ENCODE peak calls at places on chromosomes 5 and 9, in five cellular contexts. W, S, K, Y and M are unnamed samples.

GRCh38 chr5:100311811-100312210 is 223.4 kb upstream of the FAM174A start:
- DNase-seq in W (no peak), S (no peak), K (no peak), Y (no peak), M (peak)

GRCh38 chr5:10275460-10275859 is 25.4 kb downstream of the CCT5 start:
- DNase-seq in W (no peak), S (no peak), K (no peak), Y (no peak), M (no peak)

GRCh38 chr5:157072508-157072907 is 13.6 kb upstream of the HAVCR1 start:
- DNase-seq in W (no peak), S (no peak), K (no peak), Y (no peak), M (no peak)

GRCh38 chr9:92468206-92468605 is 14.1 kb downstream of the ASPN start:
- DNase-seq in W (no peak), S (no peak), K (no peak), Y (no peak), M (peak)

GRCh38 chr5:142641681-142642080 is 44.2 kb downstream of the FGF1 start:
- DNase-seq in W (no peak), S (no peak), K (no peak), Y (no peak), M (no peak)

GRCh38 chr9:98455256-98455956 is 200.0 kb upstream of the TBC1D2 start:
- DNase-seq in W (no peak), S (no peak), K (no peak), Y (no peak), M (no peak)

GRCh38 chr5:11700376-11700775 is 203.9 kb downstream of the CTNND2 start:
- DNase-seq in W (no peak), S (no peak), K (no peak), Y (no peak), M (no peak)

GRCh38 chr5:44387911-44388310 is 1.3 kb downstream of the FGF10 start:
- DNase-seq in W (no peak), S (no peak), K (no peak), Y (no peak), M (no peak)

GRCh38 chr9:19404278-19405075 is 4.3 kb upstream of the ACER2 start:
- DNase-seq in W (no peak), S (no peak), K (no peak), Y (no peak), M (no peak)

GRCh38 chr5:134138416-134139376 is 24.2 kb downstream of the TCF7 start:
- DNase-seq in W (no peak), S (no peak), K (no peak), Y (no peak), M (no peak)

GRCh38 chr9:20744046-20744630 is 60.1 kb downstream of the FOCAD start:
- DNase-seq in W (no peak), S (no peak), K (no peak), Y (no peak), M (no peak)

GRCh38 chr9:35814841-35815543 is at the start of gene HINT2:
- DNase-seq in W (peak), S (peak), K (peak), Y (peak), M (peak)

GRCh38 chr5:65481171-65481575 is 547 bp downstream of the ADAMTS6 start:
- DNase-seq in W (no peak), S (peak), K (no peak), Y (no peak), M (peak)

GRCh38 chr9:71286146-71286545 is 164.7 kb upstream of the TRPM3 start:
- DNase-seq in W (no peak), S (no peak), K (no peak), Y (no peak), M (no peak)

GRCh38 chr9:17744786-17745185 is 165.9 kb downstream of the SH3GL2 start:
- DNase-seq in W (no peak), S (peak), K (no peak), Y (no peak), M (peak)

GRCh38 chr5:103918668-103919367 is 356.2 kb upstream of the NUDT12 start:
- DNase-seq in W (no peak), S (peak), K (no peak), Y (no peak), M (no peak)

GRCh38 chr9:106421772-106422171 is 441.2 kb upstream of the ZNF462 start:
- DNase-seq in W (no peak), S (no peak), K (no peak), Y (no peak), M (no peak)

GRCh38 chr9:128540630-128541355 is 11.6 kb upstream of the SPTAN1 start:
- DNase-seq in W (no peak), S (peak), K (no peak), Y (no peak), M (no peak)

GRCh38 chr9:111866976-111867375 is 29.6 kb upstream of the UGCG start:
- DNase-seq in W (no peak), S (peak), K (no peak), Y (no peak), M (peak)

GRCh38 chr5:161548472-161549094 is 2.1 kb upstream of the GABRB2 start:
- DNase-seq in W (no peak), S (no peak), K (no peak), Y (no peak), M (no peak)

GRCh38 chr5:76074487-76074886 is 8.7 kb upstream of the SV2C start:
- DNase-seq in W (no peak), S (no peak), K (no peak), Y (no peak), M (peak)

GRCh38 chr5:172647341-172648007 is 6.4 kb downstream of the NEURL1B start:
- DNase-seq in W (no peak), S (no peak), K (peak), Y (no peak), M (no peak)

GRCh38 chr9:7894231-7894630 is 94.7 kb upstream of the DMAC1 start:
- DNase-seq in W (no peak), S (no peak), K (no peak), Y (no peak), M (no peak)

GRCh38 chr9:22452415-22453010 is 5.9 kb downstream of the DMRTA1 start:
- DNase-seq in W (no peak), S (peak), K (peak), Y (no peak), M (peak)

GRCh38 chr5:15510092-15510491 is 10.1 kb downstream of the FBXL7 start:
- DNase-seq in W (no peak), S (peak), K (no peak), Y (no peak), M (no peak)

GRCh38 chr5:53613036-53613435 is 52.6 kb downstream of the NDUFS4 start:
- DNase-seq in W (no peak), S (no peak), K (no peak), Y (no peak), M (no peak)

GRCh38 chr9:16154570-16155078 is 601.8 kb downstream of the CCDC171 start:
- DNase-seq in W (no peak), S (peak), K (no peak), Y (peak), M (peak)

GRCh38 chr9:130866474-130866965 is 30.1 kb downstream of the QRFP start:
- DNase-seq in W (no peak), S (peak), K (peak), Y (peak), M (peak)

GRCh38 chr5:89399553-89399952 is 516.6 kb upstream of the MEF2C start:
- DNase-seq in W (no peak), S (peak), K (no peak), Y (no peak), M (peak)

GRCh38 chr9:79940919-79941318 is 369.2 kb downstream of the TLE4 start:
- DNase-seq in W (no peak), S (no peak), K (no peak), Y (no peak), M (peak)

GRCh38 chr5:121962347-121962670 is 534 bp downstream of the SRFBP1 start:
- DNase-seq in W (no peak), S (no peak), K (no peak), Y (no peak), M (no peak)

GRCh38 chr5:178297751-178298150 is 65.1 kb upstream of the PHYKPL start:
- DNase-seq in W (no peak), S (no peak), K (peak), Y (no peak), M (no peak)

GRCh38 chr9:21965401-21965951 is 28.7 kb downstream of the CDKN2A start:
- DNase-seq in W (no peak), S (peak), K (peak), Y (peak), M (peak)

GRCh38 chr5:74549351-74549750 is 91.2 kb downstream of the ENC1 start:
- DNase-seq in W (no peak), S (no peak), K (no peak), Y (no peak), M (no peak)

GRCh38 chr5:178330791-178331404 is 98.3 kb upstream of the PHYKPL start:
- DNase-seq in W (peak), S (no peak), K (peak), Y (no peak), M (no peak)

GRCh38 chr5:135322271-135322670 is 76.8 kb downstream of the MACROH2A1 start:
- DNase-seq in W (no peak), S (no peak), K (peak), Y (no peak), M (no peak)

GRCh38 chr9:136671646-136672430 is 9.1 kb downstream of the EGFL7 start:
- DNase-seq in W (no peak), S (no peak), K (no peak), Y (no peak), M (peak)

GRCh38 chr9:75833765-75834164 is 56.7 kb upstream of the PCSK5 start:
- DNase-seq in W (no peak), S (no peak), K (no peak), Y (no peak), M (no peak)